ENCODE peak calls at places on chromosomes 11 and 22, in five cellular contexts. P is breast epithelium, U is HL-60, A is prostate gland, F is HepG2. T is an unnamed sample.

GRCh38 chr11:123461164-123461563 is 31.1 kb downstream of the GRAMD1B start:
- DNase-seq in P (peak), F (no peak), U (no peak), A (peak), T (no peak)

GRCh38 chr11:62574363-62575057 is 819 bp upstream of the EEF1G start:
- DNase-seq in U (no peak), F (no peak), A (no peak), P (peak), T (no peak)

GRCh38 chr11:127247261-127247660 is 246.7 kb upstream of the KIRREL3 start:
- DNase-seq in P (no peak), F (no peak), U (no peak), A (no peak), T (no peak)

GRCh38 chr11:44939673-44940072 is 11.0 kb downstream of the TP53I11 start:
- DNase-seq in P (no peak), A (no peak), F (peak), U (no peak), T (no peak)

GRCh38 chr11:72100462-72100861 is 2.6 kb downstream of the LAMTOR1 start:
- DNase-seq in P (no peak), U (peak), F (no peak), A (no peak), T (no peak)

GRCh38 chr22:49650336-49651241 is 177.1 kb downstream of the BRD1 start:
- DNase-seq in A (no peak), U (no peak), F (no peak), P (no peak), T (no peak)

GRCh38 chr11:67118059-67118766 is 850 bp upstream of the KDM2A start:
- DNase-seq in U (no peak), A (peak), F (no peak), P (peak), T (no peak)

GRCh38 chr11:80393210-80393609 is 952.4 kb upstream of the TENM4 start:
- DNase-seq in A (no peak), P (no peak), F (no peak), U (no peak), T (no peak)

GRCh38 chr22:25853501-25853900 is 111.5 kb downstream of the MYO18B start:
- DNase-seq in A (no peak), P (no peak), U (no peak), F (no peak), T (no peak)

GRCh38 chr11:108177570-108177969 is 44.9 kb downstream of the NPAT start:
- DNase-seq in U (no peak), A (no peak), F (peak), P (no peak), T (no peak)

GRCh38 chr11:69096473-69096872 is 47.7 kb downstream of the TPCN2 start:
- DNase-seq in A (no peak), P (no peak), F (no peak), U (no peak), T (no peak)

GRCh38 chr11:1300569-1301187 is 8.8 kb downstream of the TOLLIP start:
- DNase-seq in P (peak), U (no peak), A (no peak), F (no peak), T (no peak)

GRCh38 chr11:69114811-69115523 is 40.8 kb upstream of the SMIM38 start:
- DNase-seq in U (no peak), F (no peak), A (peak), P (no peak), T (no peak)

GRCh38 chr22:25564979-25565677 is 653 bp downstream of the GRK3 start:
- DNase-seq in P (peak), F (no peak), U (no peak), A (peak), T (no peak)

GRCh38 chr11:122159173-122159701 is 43.2 kb upstream of the BLID start:
- DNase-seq in F (no peak), P (no peak), A (no peak), U (no peak), T (no peak)

GRCh38 chr11:130817608-130817944 is 98.7 kb downstream of the SNX19 start:
- DNase-seq in P (no peak), U (peak), A (no peak), F (no peak), T (no peak)

GRCh38 chr22:38412435-38413084 is 42.4 kb downstream of the KCNJ4 start:
- DNase-seq in P (no peak), A (no peak), U (no peak), F (no peak), T (no peak)

GRCh38 chr11:27174026-27174425 is 133.4 kb downstream of the BBOX1 start:
- DNase-seq in U (no peak), F (peak), P (peak), A (peak), T (no peak)

GRCh38 chr11:128544625-128545024 is 42.7 kb downstream of the ETS1 start:
- DNase-seq in U (no peak), A (no peak), F (no peak), P (no peak), T (no peak)
- TF ChIP-seq POLR2AphosphoS5 in U (no peak), A (no peak), F (no peak), P (no peak), T (no peak)

DNA sequence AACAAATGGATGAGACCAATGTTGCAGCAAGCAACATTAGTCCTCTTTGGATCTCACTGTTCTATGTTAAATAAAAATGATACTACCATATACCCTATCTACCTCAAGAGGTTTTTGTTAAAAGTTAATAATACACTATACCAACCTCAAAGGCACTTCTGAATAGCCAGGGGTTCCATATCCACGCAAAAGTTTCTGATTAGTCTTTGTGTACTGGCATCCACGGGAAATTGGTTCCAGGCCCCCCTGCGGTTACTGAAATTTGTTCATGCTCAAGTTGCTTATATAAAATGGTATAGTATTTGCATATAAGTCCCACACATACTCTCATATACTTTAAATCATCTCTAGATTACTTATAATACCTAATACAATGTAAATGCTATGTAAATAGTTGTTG is 585.7 kb downstream of the INSC start:
- DNase-seq in U (no peak), F (no peak), A (no peak), P (no peak), T (peak)
- H3K4me3 ChIP-seq in U (no peak), F (no peak), A (no peak), P (no peak), T (peak)

GRCh38 chr11:120335928-120336640 is at the start of gene ARHGEF12:
- DNase-seq in P (peak), U (peak), F (peak), A (peak), T (no peak)
- TF ChIP-seq POLR2AphosphoS5 in P (peak), U (no peak), F (no peak), A (peak), T (peak)

GRCh38 chr11:76293189-76293631 is 86.9 kb upstream of the WNT11 start:
- DNase-seq in A (no peak), F (no peak), U (no peak), P (no peak), T (no peak)
- H3K4me3 ChIP-seq in A (no peak), F (no peak), U (no peak), P (no peak), T (no peak)

T was measured in SK-N-MC.